ENCODE peak calls at places on chromosome 21, in nine cellular contexts. V is chondrocyte; P is T-helper 1 cell; U is activated naive CD8-positive, alpha-beta T cell treated with anti-CD3 and anti-CD28 coated beads, Interleukin-2, amount 10 ng/mL, durations not matched to agents 7 days and 5 days; K is CD8-positive, alpha-beta memory T cell; B is tibial nerve; H is fibroblast of lung; G is memory B cell; N is activated CD8-positive, alpha-beta memory T cell treated with anti-CD3 and anti-CD28 coated beads, Interleukin-2, amount 10 ng/mL, durations not matched to agents 7 days and 5 days. S is an unnamed sample.

GRCh38 chr21:37546949-37547614 is 180.5 kb downstream of the DYRK1A start:
- DNase-seq in V (no peak), H (peak), B (no peak), U (no peak), G (no peak), N (peak), P (no peak), K (no peak), S (peak)

GRCh38 chr21:17775431-17776126 is 43.6 kb downstream of the C21orf91 start:
- DNase-seq in B (no peak), P (peak), G (peak), V (no peak), U (peak), K (peak), H (no peak), N (peak), S (no peak)

GRCh38 chr21:26597981-26598380 is 24.9 kb upstream of the CYYR1 start:
- DNase-seq in N (no peak), G (no peak), K (no peak), B (no peak), V (no peak), U (no peak), P (no peak), H (no peak), S (no peak)

GRCh38 chr21:46298083-46298412 is 11.9 kb downstream of the YBEY start:
- DNase-seq in H (no peak), U (no peak), B (no peak), N (no peak), G (no peak), P (no peak), V (no peak), K (no peak), S (no peak)

GRCh38 chr21:43983860-43984420 is 28.2 kb upstream of the TRAPPC10 start:
- DNase-seq in H (no peak), B (no peak), N (no peak), U (no peak), K (no peak), V (no peak), G (no peak), P (no peak), S (no peak)

GRCh38 chr21:37784591-37785318 is 131.5 kb downstream of the KCNJ6 start:
- DNase-seq in P (no peak), K (no peak), G (no peak), V (no peak), B (no peak), U (no peak), N (no peak), H (no peak), S (no peak)

GRCh38 chr21:32163386-32163785 is 115.5 kb downstream of the MIS18A start:
- DNase-seq in U (no peak), P (no peak), K (no peak), H (no peak), G (no peak), B (no peak), N (no peak), V (no peak), S (no peak)

GRCh38 chr21:42156690-42157605 is 62.0 kb upstream of the ABCG1 start:
- DNase-seq in B (no peak), V (no peak), U (peak), G (no peak), N (peak), P (no peak), K (no peak), H (no peak), S (no peak)

GRCh38 chr21:45788198-45788597 is 144.7 kb downstream of the PCBP3 start:
- DNase-seq in H (no peak), N (no peak), G (no peak), V (peak), K (no peak), U (no peak), P (no peak), B (no peak), S (no peak)

GRCh38 chr21:45618287-45618686 is 25.2 kb upstream of the PCBP3 start:
- DNase-seq in P (no peak), V (peak), H (peak), B (no peak), K (no peak), N (no peak), G (no peak), U (peak), S (no peak)

GRCh38 chr21:42200906-42201614 is 17.9 kb upstream of the ABCG1 start:
- DNase-seq in N (no peak), V (no peak), B (no peak), U (no peak), P (no peak), K (no peak), G (no peak), H (no peak), S (no peak)

GRCh38 chr21:37182222-37182621 is 84.9 kb downstream of the VPS26C start:
- DNase-seq in B (no peak), G (no peak), K (no peak), N (no peak), V (no peak), P (no peak), H (no peak), U (no peak), S (no peak)

GRCh38 chr21:16473965-16474364 is 744.2 kb downstream of the USP25 start:
- DNase-seq in K (no peak), G (no peak), U (no peak), B (no peak), N (no peak), H (peak), P (no peak), V (no peak), S (peak)

GRCh38 chr21:39003982-39004775 is 179.1 kb downstream of the PSMG1 start:
- DNase-seq in P (no peak), U (no peak), K (no peak), G (no peak), N (no peak), B (no peak), H (peak), V (no peak), S (no peak)

GRCh38 chr21:40947713-40948112 is 100.8 kb upstream of the DSCAM start:
- DNase-seq in U (no peak), V (no peak), P (no peak), B (no peak), N (no peak), G (no peak), K (no peak), H (no peak), S (no peak)

GRCh38 chr21:16376673-16377072 is 646.9 kb downstream of the USP25 start:
- DNase-seq in G (no peak), V (no peak), U (no peak), K (no peak), N (no peak), H (no peak), B (no peak), P (no peak), S (no peak)

GRCh38 chr21:45404726-45405270 is at the start of gene COL18A1:
- DNase-seq in K (peak), V (no peak), U (no peak), N (no peak), G (no peak), H (peak), P (peak), B (no peak), S (no peak)

GRCh38 chr21:38679531-38679930 is 126.2 kb upstream of the ETS2 start:
- DNase-seq in U (no peak), G (no peak), B (peak), P (no peak), K (no peak), N (no peak), H (peak), V (no peak), S (peak)

GRCh38 chr21:45846373-45847160 is 135.0 kb upstream of the COL6A1 start:
- DNase-seq in B (peak), N (no peak), P (no peak), V (no peak), G (no peak), H (peak), U (no peak), K (no peak), S (peak)

GRCh38 chr21:32083175-32083574 is 195.7 kb downstream of the MIS18A start:
- DNase-seq in B (no peak), G (no peak), N (no peak), H (peak), V (no peak), P (no peak), U (no peak), K (no peak), S (peak)

S was measured in astrocyte of the cerebellum.